ENCODE peak calls at places on chromosomes 13 and 19, in nine cellular contexts. J is cardiac septum; Q is activated naive CD4-positive, alpha-beta T cell treated with anti-CD3 and anti-CD28 coated beads for 36 hours; U is activated CD4-positive, alpha-beta T cell treated with anti-CD3 and anti-CD28 coated beads for 48 hours; X is GF-D8; K is HS-5; A is EH; V is ELR; D is T-helper 22 cell. O is an unnamed sample.

GRCh38 chr13:36628986-36629385 is 44.8 kb upstream of the SERTM1 start:
- DNase-seq in K (no peak), Q (no peak), D (no peak), U (no peak), V (no peak), J (no peak), A (no peak), X (no peak), O (no peak)

GRCh38 chr19:50341091-50341564 is 12.0 kb upstream of the KCNC3 start:
- DNase-seq in U (no peak), K (no peak), Q (no peak), J (no peak), D (no peak), V (no peak), X (no peak), A (no peak), O (no peak)

GRCh38 chr19:13561461-13561860 is 55.2 kb upstream of the CACNA1A start:
- DNase-seq in K (no peak), A (no peak), Q (no peak), X (no peak), J (no peak), D (no peak), V (no peak), U (no peak), O (no peak)

GRCh38 chr13:38657191-38657590 is 29.7 kb upstream of the FREM2 start:
- DNase-seq in V (peak), A (peak), D (no peak), X (no peak), U (no peak), K (peak), J (no peak), Q (no peak), O (peak)

GRCh38 chr19:7263066-7263465 is 31.1 kb downstream of the INSR start:
- DNase-seq in J (no peak), D (no peak), K (no peak), Q (no peak), V (no peak), A (no peak), X (no peak), U (no peak), O (no peak)

GRCh38 chr13:32796754-32797153 is 210.5 kb downstream of the PDS5B start:
- DNase-seq in X (no peak), D (no peak), A (no peak), Q (no peak), J (no peak), K (no peak), U (no peak), V (no peak), O (no peak)

GRCh38 chr19:55688422-55689218 is 13.6 kb downstream of the EPN1 start:
- DNase-seq in D (no peak), X (no peak), J (no peak), V (no peak), U (no peak), Q (no peak), K (no peak), A (no peak), O (no peak)

GRCh38 chr13:108681986-108682562 is 52.7 kb downstream of the MYO16 start:
- DNase-seq in K (peak), X (no peak), V (no peak), J (no peak), D (no peak), A (no peak), U (no peak), Q (no peak), O (no peak)

GRCh38 chr13:24271611-24272451 is 37.5 kb upstream of the C1QTNF9 start:
- DNase-seq in D (peak), Q (peak), J (peak), A (peak), V (peak), X (peak), K (no peak), U (peak), O (peak)

GRCh38 chr19:33784432-33784831 is 12.2 kb upstream of the KCTD15 start:
- DNase-seq in A (peak), J (no peak), V (peak), U (no peak), X (no peak), K (no peak), D (no peak), Q (no peak), O (peak)

GRCh38 chr13:114131581-114132418 is 623 bp downstream of the RASA3 start:
- DNase-seq in V (peak), X (no peak), D (no peak), A (peak), Q (no peak), J (no peak), K (no peak), U (peak), O (no peak)

GRCh38 chr19:16351133-16351809 is 26.6 kb downstream of the KLF2 start:
- DNase-seq in U (no peak), Q (no peak), V (peak), D (no peak), A (peak), X (no peak), J (no peak), K (no peak), O (peak)

GRCh38 chr13:40776681-40777165 is 5.7 kb upstream of the MRPS31 start:
- DNase-seq in A (peak), V (peak), J (peak), D (peak), X (peak), Q (peak), U (peak), K (no peak), O (peak)

GRCh38 chr13:91978571-91978970 is 580.1 kb downstream of the GPC5 start:
- DNase-seq in Q (no peak), A (no peak), U (no peak), K (no peak), V (no peak), J (no peak), X (no peak), D (no peak), O (no peak)

GRCh38 chr13:40430234-40430633 is 236.2 kb downstream of the FOXO1 start:
- DNase-seq in V (no peak), Q (no peak), A (no peak), U (no peak), D (no peak), X (no peak), J (no peak), K (no peak), O (no peak)